ENCODE peak calls at places on chromosomes 5 and 9, in four cellular contexts. One of them, this sample, is unnamed.
A peak's percentile ranks its signal among the peaks of the same experiment; 100 is the strongest.

GRCh38 chr9:35882996-35883395 is 12.8 kb upstream of the OR13J1 start:
- DNase-seq in fibroblast of lung: no peak
- DNase-seq in PC-9: no peak
- DNase-seq in lung: no peak
- DNase-seq in this sample: no peak

GRCh38 chr5:82862247-82862646 is 214.9 kb downstream of the TMEM167A start:
- DNase-seq in lung: no peak
- DNase-seq in PC-9: no peak
- DNase-seq in fibroblast of lung: no peak
- DNase-seq in this sample: no peak

GRCh38 chr9:69070201-69070600 is 34.6 kb downstream of the FXN start:
- DNase-seq in lung: no peak
- DNase-seq in PC-9: no peak
- DNase-seq in fibroblast of lung: no peak
- DNase-seq in this sample: no peak

GRCh38 chr9:89225587-89225986 is 47.0 kb upstream of the SHC3 start:
- DNase-seq in lung: no peak
- DNase-seq in fibroblast of lung: peak; percentile 59
- DNase-seq in PC-9: no peak
- DNase-seq in this sample: no peak

GRCh38 chr5:180618830-180619562 is 27.7 kb upstream of the SCGB3A1 start:
- DNase-seq in fibroblast of lung: peak; percentile 46
- DNase-seq in lung: no peak
- DNase-seq in PC-9: no peak
- DNase-seq in this sample: peak; percentile 71

GRCh38 chr5:59760798-59761348 is 132.7 kb downstream of the PDE4D start:
- DNase-seq in PC-9: no peak
- DNase-seq in lung: no peak
- DNase-seq in fibroblast of lung: peak; percentile 88
- DNase-seq in this sample: peak; percentile 23

GRCh38 chr5:80181618-80182211 is 74.1 kb downstream of the SERINC5 start:
- DNase-seq in PC-9: peak; percentile 81
- DNase-seq in fibroblast of lung: no peak
- DNase-seq in lung: peak; percentile 80
- DNase-seq in this sample: peak; percentile 73

GRCh38 chr5:171893290-171893890 is 107.8 kb downstream of the SMIM23 start:
- DNase-seq in PC-9: no peak
- DNase-seq in fibroblast of lung: peak; percentile 68
- DNase-seq in lung: no peak
- DNase-seq in this sample: no peak

GRCh38 chr9:126618590-126619335 is 5.0 kb downstream of the LMX1B start:
- DNase-seq in PC-9: no peak
- DNase-seq in lung: no peak
- DNase-seq in fibroblast of lung: no peak
- DNase-seq in this sample: no peak

GRCh38 chr5:111775224-111775623 is 18.2 kb upstream of the NREP start:
- DNase-seq in lung: no peak
- DNase-seq in PC-9: no peak
- DNase-seq in fibroblast of lung: peak; percentile 78
- DNase-seq in this sample: no peak

GRCh38 chr9:15670884-15671283 is 118.0 kb downstream of the CCDC171 start:
- DNase-seq in lung: no peak
- DNase-seq in PC-9: no peak
- DNase-seq in fibroblast of lung: no peak
- DNase-seq in this sample: no peak

GRCh38 chr5:149756354-149756753 is 26.2 kb downstream of the PPARGC1B start:
- DNase-seq in fibroblast of lung: no peak
- DNase-seq in PC-9: no peak
- DNase-seq in lung: no peak
- DNase-seq in this sample: no peak

DNA sequence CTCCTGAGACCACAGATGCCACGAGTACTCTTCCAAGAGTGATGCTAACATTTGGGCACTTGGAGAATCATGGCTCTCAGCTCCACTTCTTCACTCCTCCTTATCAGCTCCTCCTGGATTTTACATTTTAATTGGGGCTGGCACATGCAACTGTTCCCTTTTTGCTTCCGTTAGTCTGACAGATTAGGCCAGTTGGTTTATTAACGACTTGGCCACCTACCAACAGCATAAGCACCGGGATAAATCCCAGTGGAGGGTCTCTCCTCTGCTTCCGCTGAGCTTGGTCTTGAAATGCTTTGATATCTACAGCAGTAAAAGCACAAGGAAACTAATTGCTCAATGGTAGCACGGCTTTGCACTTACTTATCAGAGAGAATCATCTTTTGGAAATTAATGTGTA is 134.7 kb upstream of the RASEF start:
- DNase-seq in lung: no peak
- DNase-seq in PC-9: no peak
- DNase-seq in fibroblast of lung: no peak
- DNase-seq in this sample: no peak
- H3K4me3 ChIP-seq in lung: no peak overlapping the region
- H3K4me3 ChIP-seq in PC-9: no peak overlapping the region
- H3K4me3 ChIP-seq in fibroblast of lung: no peak overlapping the region
- H3K4me3 ChIP-seq in this sample: no peak overlapping the region

GRCh38 chr9:26260238-26260637 is 582.0 kb upstream of the TUSC1 start:
- DNase-seq in fibroblast of lung: peak; percentile 36
- DNase-seq in PC-9: no peak
- DNase-seq in lung: no peak
- DNase-seq in this sample: no peak
- H3K4me3 ChIP-seq in fibroblast of lung: no peak overlapping the region
- H3K4me3 ChIP-seq in PC-9: peak overlapping the region; percentile 20
- H3K4me3 ChIP-seq in lung: no peak overlapping the region
- H3K4me3 ChIP-seq in this sample: no peak overlapping the region

DNA sequence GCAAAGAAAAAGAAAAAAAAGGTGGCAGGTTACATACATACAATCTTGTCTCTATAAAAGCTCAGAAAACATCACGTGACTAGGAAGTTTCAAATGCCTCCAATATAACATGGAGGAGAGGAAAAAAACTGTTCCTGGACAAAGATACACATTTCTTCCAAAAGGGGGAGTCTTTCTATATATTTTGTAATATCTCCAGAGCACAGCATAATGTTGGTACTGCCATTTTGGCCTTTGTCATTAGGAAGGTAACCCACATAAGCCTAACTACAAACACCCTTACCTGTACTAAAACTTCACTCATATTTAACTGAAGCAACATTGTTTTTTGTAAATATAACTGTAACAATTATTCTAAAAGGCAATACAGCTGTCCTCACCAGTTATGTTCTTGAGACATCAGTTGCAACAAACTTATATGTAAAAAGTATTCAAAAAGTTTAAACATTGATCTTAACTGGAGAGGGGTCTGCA is 1.2 kb upstream of the BTF3 start:
- DNase-seq in fibroblast of lung: peak; percentile 79
- DNase-seq in PC-9: no peak
- DNase-seq in lung: no peak
- DNase-seq in this sample: peak; percentile 81
- H3K4me3 ChIP-seq in fibroblast of lung: peak overlapping the region; percentile 88
- H3K4me3 ChIP-seq in PC-9: peak overlapping the region; percentile 91
- H3K4me3 ChIP-seq in lung: no peak overlapping the region
- H3K4me3 ChIP-seq in this sample: peak overlapping the region; percentile 38

GRCh38 chr5:127987354-127988148 is 96.0 kb upstream of the SLC12A2 start:
- DNase-seq in PC-9: no peak
- DNase-seq in fibroblast of lung: peak; percentile 8
- DNase-seq in lung: no peak
- DNase-seq in this sample: no peak

GRCh38 chr5:127985811-127986325 is 97.7 kb upstream of the SLC12A2 start:
- DNase-seq in lung: no peak
- DNase-seq in fibroblast of lung: no peak
- DNase-seq in PC-9: no peak
- DNase-seq in this sample: no peak

GRCh38 chr5:127993476-127993875 is 90.1 kb upstream of the SLC12A2 start:
- DNase-seq in lung: no peak
- DNase-seq in fibroblast of lung: no peak
- DNase-seq in PC-9: no peak
- DNase-seq in this sample: no peak

GRCh38 chr5:127994087-127994660 is 89.4 kb upstream of the SLC12A2 start:
- DNase-seq in PC-9: no peak
- DNase-seq in lung: no peak
- DNase-seq in fibroblast of lung: no peak
- DNase-seq in this sample: no peak

DNA sequence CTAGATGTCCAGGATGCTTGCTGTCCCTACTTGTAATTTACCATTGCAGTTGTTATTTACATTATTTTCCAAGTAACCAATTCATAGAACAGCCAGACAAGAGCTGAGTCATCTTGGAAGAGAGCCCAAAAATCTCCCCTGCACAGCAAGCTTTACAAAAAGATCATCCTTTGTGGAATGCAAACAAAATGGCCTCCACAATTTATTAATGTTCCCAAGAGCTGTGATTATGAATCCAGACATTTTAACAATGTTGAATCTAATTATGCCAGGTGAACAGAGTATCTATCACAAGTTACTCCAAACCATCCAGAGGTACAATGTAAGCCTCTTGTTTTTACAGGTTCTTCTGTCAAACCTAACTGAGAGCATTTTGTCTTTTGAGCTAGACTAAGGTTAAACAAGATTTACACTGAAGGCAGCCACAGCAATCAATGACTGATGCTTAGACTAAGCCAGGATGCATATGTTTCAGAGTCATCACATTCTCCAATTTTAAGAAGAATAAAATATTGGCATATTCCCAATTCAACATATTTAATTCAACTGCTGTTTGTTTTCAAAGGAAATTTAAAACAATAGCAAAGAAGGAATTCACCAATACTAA is 95.3 kb upstream of the SLC12A2 start:
- DNase-seq in fibroblast of lung: peak; percentile 90
- DNase-seq in lung: no peak
- DNase-seq in PC-9: peak; percentile 53
- DNase-seq in this sample: peak; percentile 44
- H3K4me3 ChIP-seq in fibroblast of lung: no peak overlapping the region
- H3K4me3 ChIP-seq in lung: no peak overlapping the region
- H3K4me3 ChIP-seq in PC-9: no peak overlapping the region
- H3K4me3 ChIP-seq in this sample: no peak overlapping the region

GRCh38 chr9:14132798-14133197 is 181.1 kb downstream of the NFIB start:
- DNase-seq in PC-9: no peak
- DNase-seq in fibroblast of lung: peak; percentile 15
- DNase-seq in lung: no peak
- DNase-seq in this sample: no peak
- H3K4me3 ChIP-seq in PC-9: no peak overlapping the region
- H3K4me3 ChIP-seq in fibroblast of lung: no peak overlapping the region
- H3K4me3 ChIP-seq in lung: no peak overlapping the region
- H3K4me3 ChIP-seq in this sample: no peak overlapping the region

GRCh38 chr5:39016587-39017275 is 57.5 kb downstream of the RICTOR start:
- DNase-seq in PC-9: no peak
- DNase-seq in fibroblast of lung: peak; percentile 60
- DNase-seq in lung: no peak
- DNase-seq in this sample: no peak

GRCh38 chr5:39017504-39017903 is 56.7 kb downstream of the RICTOR start:
- DNase-seq in fibroblast of lung: no peak
- DNase-seq in PC-9: no peak
- DNase-seq in lung: no peak
- DNase-seq in this sample: no peak

GRCh38 chr5:39013938-39014337 is 60.3 kb downstream of the RICTOR start:
- DNase-seq in fibroblast of lung: peak; percentile 71
- DNase-seq in lung: no peak
- DNase-seq in PC-9: no peak
- DNase-seq in this sample: no peak

GRCh38 chr5:39014544-39014943 is 59.7 kb downstream of the RICTOR start:
- DNase-seq in lung: no peak
- DNase-seq in fibroblast of lung: peak; percentile 95
- DNase-seq in PC-9: no peak
- DNase-seq in this sample: no peak

GRCh38 chr5:39015743-39016586 is 58.2 kb downstream of the RICTOR start:
- DNase-seq in lung: no peak
- DNase-seq in PC-9: no peak
- DNase-seq in fibroblast of lung: peak; percentile 86
- DNase-seq in this sample: peak; percentile 18
- H3K4me3 ChIP-seq in lung: no peak overlapping the region
- H3K4me3 ChIP-seq in PC-9: no peak overlapping the region
- H3K4me3 ChIP-seq in fibroblast of lung: no peak overlapping the region
- H3K4me3 ChIP-seq in this sample: no peak overlapping the region

This sample was measured in hepatocyte.